ENCODE peak calls at places on chromosome 16, in four cellular contexts. M is GM19239; K is activated CD8-positive, alpha-beta T cell treated with anti-CD3 and anti-CD28 coated beads for 36 hours; N is omental fat pad. E is an unnamed sample.
A peak's percentile ranks its signal among the peaks of the same experiment; 100 is the strongest.

GRCh38 chr16:51287231-51287630 is 136.2 kb upstream of the SALL1 start:
- DNase-seq in K (no peak), N (no peak), M (no peak), E (no peak)

GRCh38 chr16:55037051-55037450 is 106.4 kb downstream of the IRX5 start:
- DNase-seq in M (no peak), K (no peak), N (no peak), E (peak; percentile 21)

GRCh38 chr16:67873435-67874146 is 739 bp downstream of the EDC4 start:
- DNase-seq in K (no peak), N (no peak), M (no peak), E (no peak)

GRCh38 chr16:17161034-17161433 is 309.7 kb downstream of the XYLT1 start:
- DNase-seq in K (no peak), N (no peak), M (no peak), E (no peak)

GRCh38 chr16:9115277-9115676 is 23.8 kb downstream of the HAPSTR1 start:
- DNase-seq in M (no peak), N (no peak), K (no peak), E (no peak)

GRCh38 chr16:5073279-5073629 is 1.6 kb downstream of the ALG1 start:
- DNase-seq in N (no peak), M (no peak), K (no peak), E (no peak)

GRCh38 chr16:31535737-31536136 is 8.0 kb downstream of the AHSP start:
- DNase-seq in K (no peak), M (no peak), N (no peak), E (no peak)

GRCh38 chr16:69691980-69692911 is 34.1 kb downstream of the NQO1 start:
- DNase-seq in M (peak; percentile 9), K (peak; percentile 12), N (no peak), E (no peak)

GRCh38 chr16:15597822-15598647 is 44.9 kb downstream of the MARF1 start:
- DNase-seq in N (no peak), M (no peak), K (no peak), E (no peak)

GRCh38 chr16:9105189-9105588 is 13.7 kb downstream of the HAPSTR1 start:
- DNase-seq in K (no peak), N (no peak), M (no peak), E (no peak)

GRCh38 chr16:67207857-67208524 is 9.1 kb downstream of the ELMO3 start:
- DNase-seq in N (no peak), K (no peak), M (no peak), E (no peak)

GRCh38 chr16:84754353-84754856 is 54.6 kb downstream of the USP10 start:
- DNase-seq in N (no peak), K (peak; percentile 78), M (peak; percentile 42), E (peak; percentile 85)

GRCh38 chr16:22120440-22120839 is 28.1 kb downstream of the VWA3A start:
- DNase-seq in M (no peak), N (no peak), K (no peak), E (no peak)

GRCh38 chr16:200388-200787 is 20.1 kb downstream of the HBQ1 start:
- DNase-seq in K (no peak), M (no peak), N (no peak), E (no peak)

GRCh38 chr16:84449156-84450140 is 55.0 kb downstream of the MEAK7 start:
- DNase-seq in K (no peak), M (no peak), N (peak; percentile 16), E (no peak)

GRCh38 chr16:67760831-67761230 is 41.7 kb upstream of the GFOD2 start:
- DNase-seq in M (no peak), K (no peak), N (no peak), E (no peak)

GRCh38 chr16:79081292-79082066 is 519.1 kb downstream of the MAF start:
- DNase-seq in M (no peak), K (peak; percentile 60), N (no peak), E (no peak)

GRCh38 chr16:54991525-54991924 is 60.9 kb downstream of the IRX5 start:
- DNase-seq in M (no peak), N (no peak), K (no peak), E (no peak)

GRCh38 chr16:87689956-87690465 is 75.8 kb downstream of the KLHDC4 start:
- DNase-seq in M (no peak), N (no peak), K (no peak), E (no peak)

GRCh38 chr16:89880477-89881367 is 7.3 kb downstream of the TCF25 start:
- DNase-seq in K (no peak), N (no peak), M (no peak), E (no peak)

GRCh38 chr16:65111306-65111705 is 10.6 kb downstream of the CDH11 start:
- DNase-seq in N (no peak), M (no peak), K (no peak), E (no peak)

GRCh38 chr16:85354623-85355514 is 242.6 kb upstream of the CIBAR2 start:
- DNase-seq in N (no peak), M (no peak), K (no peak), E (no peak)

GRCh38 chr16:51937771-51938170 is 609.2 kb downstream of the TOX3 start:
- DNase-seq in M (no peak), N (no peak), K (no peak), E (no peak)

GRCh38 chr16:80274576-80275191 is 266.1 kb upstream of the DYNLRB2 start:
- DNase-seq in M (no peak), N (no peak), K (no peak), E (no peak)

GRCh38 chr16:19769239-19769638 is 51.2 kb downstream of the IQCK start:
- DNase-seq in K (no peak), M (no peak), N (no peak), E (no peak)

GRCh38 chr16:81620796-81621195 is 158.3 kb upstream of the PLCG2 start:
- DNase-seq in M (no peak), N (no peak), K (no peak), E (no peak)

GRCh38 chr16:75109732-75110243 is 6.8 kb downstream of the LDHD start:
- DNase-seq in K (peak; percentile 32), M (no peak), N (no peak), E (no peak)

GRCh38 chr16:23025692-23026305 is 123.5 kb downstream of the USP31 start:
- DNase-seq in K (no peak), M (no peak), N (no peak), E (peak; percentile 21)

GRCh38 chr16:58628845-58629680 is 563 bp downstream of the CNOT1 start:
- DNase-seq in K (peak; percentile 71), N (no peak), M (no peak), E (peak; percentile 92)

GRCh38 chr16:55494994-55495421 is 13.9 kb upstream of the LPCAT2 start:
- DNase-seq in N (no peak), M (no peak), K (no peak), E (peak; percentile 83)

GRCh38 chr16:72282338-72282737 is 110.4 kb upstream of the PMFBP1 start:
- DNase-seq in N (no peak), K (no peak), M (no peak), E (no peak)

GRCh38 chr16:50067290-50067853 is 1.6 kb downstream of the HEATR3 start:
- DNase-seq in N (no peak), K (peak; percentile 71), M (peak; percentile 15), E (no peak)

GRCh38 chr16:52383640-52384292 is 163.2 kb downstream of the TOX3 start:
- DNase-seq in N (no peak), K (no peak), M (no peak), E (no peak)

GRCh38 chr16:65126845-65127624 is 5.2 kb upstream of the CDH11 start:
- DNase-seq in N (no peak), M (no peak), K (no peak), E (no peak)

GRCh38 chr16:89096768-89097527 is 3.3 kb downstream of the ACSF3 start:
- DNase-seq in N (no peak), K (peak; percentile 93), M (no peak), E (no peak)

GRCh38 chr16:70380205-70380918 is 33.7 kb downstream of the DDX19A start:
- DNase-seq in M (peak; percentile 23), K (peak; percentile 94), N (no peak), E (peak; percentile 57)

GRCh38 chr16:29290631-29291247 is 115.8 kb downstream of the NPIPB11 start:
- DNase-seq in N (peak; percentile 95), M (peak; percentile 38), K (peak; percentile 86), E (peak; percentile 99)

E was measured in lower leg skin.